ENCODE peak calls at places on chromosomes 12 and 14, in seven cellular contexts. P is H9, B is neuronal stem cell, Q is mesendoderm, S is H1, Y is mesenchymal stem cell, G is trophoblast cell. D is an unnamed sample.

GRCh38 chr12:9049520-9050133 is 60.3 kb downstream of the KLRG1 start:
- DNase-seq in P (no peak), B (no peak), Q (peak; percentile 58), S (no peak), Y (peak; percentile 61), G (peak; percentile 13), D (peak; percentile 52)

GRCh38 chr12:71756054-71756675 is 1.5 kb downstream of the RAB21 start:
- DNase-seq in P (no peak), B (no peak), Q (no peak), S (no peak), Y (no peak), G (no peak), D (no peak)

GRCh38 chr12:10097521-10097920 is 1.3 kb downstream of the CLEC1A start:
- DNase-seq in P (no peak), B (no peak), Q (no peak), S (no peak), Y (peak; percentile 9), G (no peak), D (no peak)

GRCh38 chr12:131060011-131060703 is 106.5 kb downstream of the ADGRD1 start:
- DNase-seq in P (peak; percentile 20), B (no peak), Q (no peak), S (no peak), Y (no peak), G (no peak), D (no peak)

GRCh38 chr14:61560323-61560722 is 135.0 kb upstream of the HIF1A start:
- DNase-seq in P (no peak), B (no peak), Q (no peak), S (no peak), Y (peak; percentile 83), G (no peak), D (peak; percentile 61)

GRCh38 chr12:104571328-104571727 is 114.6 kb downstream of the CHST11 start:
- DNase-seq in P (no peak), B (no peak), Q (no peak), S (no peak), Y (no peak), G (no peak), D (no peak)

GRCh38 chr12:132360906-132361777 is 31.8 kb upstream of the GALNT9 start:
- DNase-seq in P (no peak), B (no peak), Q (no peak), S (no peak), Y (no peak), G (no peak), D (no peak)

GRCh38 chr12:124381454-124382207 is 86.7 kb downstream of the RFLNA start:
- DNase-seq in P (no peak), B (no peak), Q (no peak), S (no peak), Y (peak; percentile 72), G (no peak), D (peak; percentile 59)

GRCh38 chr12:120495723-120496352 is at the start of gene DYNLL1:
- DNase-seq in P (peak; percentile 99), B (peak; percentile 99), Q (peak; percentile 98), S (peak; percentile 100), Y (peak; percentile 97), G (peak; percentile 93), D (peak; percentile 94)

GRCh38 chr14:50736932-50737419 is 68.9 kb upstream of the SAV1 start:
- DNase-seq in P (no peak), B (no peak), Q (peak; percentile 7), S (no peak), Y (no peak), G (no peak), D (no peak)

GRCh38 chr12:124564232-124564958 is 3.0 kb downstream of the NCOR2 start:
- DNase-seq in P (no peak), B (no peak), Q (no peak), S (no peak), Y (peak; percentile 59), G (no peak), D (no peak)

GRCh38 chr12:18923721-18924120 is 185.8 kb downstream of the CAPZA3 start:
- DNase-seq in P (no peak), B (no peak), Q (no peak), S (no peak), Y (no peak), G (no peak), D (no peak)

GRCh38 chr14:101705733-101706508 is 55.6 kb upstream of the PPP2R5C start:
- DNase-seq in P (peak; percentile 77), B (peak; percentile 37), Q (peak; percentile 87), S (peak; percentile 66), Y (peak; percentile 30), G (peak; percentile 76), D (no peak)

GRCh38 chr12:10759657-10760056 is 36.5 kb upstream of the YBX3 start:
- DNase-seq in P (no peak), B (no peak), Q (no peak), S (no peak), Y (no peak), G (no peak), D (no peak)

GRCh38 chr12:88698471-88698870 is 118.2 kb upstream of the KITLG start:
- DNase-seq in P (no peak), B (no peak), Q (no peak), S (no peak), Y (no peak), G (no peak), D (no peak)

GRCh38 chr14:100892496-100893227 is 10.9 kb downstream of the RTL1 start:
- DNase-seq in P (peak; percentile 9), B (no peak), Q (no peak), S (no peak), Y (no peak), G (no peak), D (no peak)

GRCh38 chr14:105015242-105015641 is 5.6 kb downstream of the CDCA4 start:
- DNase-seq in P (no peak), B (no peak), Q (peak; percentile 35), S (no peak), Y (no peak), G (no peak), D (no peak)

DNA sequence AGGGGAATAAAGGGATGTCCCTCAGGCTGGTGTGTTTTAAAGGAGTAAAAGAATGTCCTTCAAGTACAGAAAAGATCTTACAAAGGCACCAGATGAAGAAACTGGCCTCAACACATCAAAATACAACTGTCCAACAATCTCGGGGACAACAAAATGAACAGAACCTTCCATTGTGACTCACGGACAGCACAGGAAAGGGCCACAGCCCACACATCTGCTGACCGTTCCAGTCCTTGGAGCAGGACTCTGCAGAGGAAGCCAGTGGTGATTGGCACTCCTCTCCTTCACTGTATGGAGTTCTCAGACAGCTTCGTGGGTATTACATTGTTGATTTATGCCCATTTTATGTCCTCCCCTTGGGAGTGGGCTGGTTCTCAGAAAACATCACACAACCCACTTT is 32.4 kb upstream of the TC2N start:
- DNase-seq in P (no peak), B (no peak), Q (no peak), S (no peak), Y (no peak), G (no peak), D (no peak)
- H3K27ac ChIP-seq in P (no peak overlapping the region), B (no peak overlapping the region), Q (no peak overlapping the region), S (no peak overlapping the region), Y (no peak overlapping the region), G (no peak overlapping the region), D (no peak overlapping the region)

GRCh38 chr12:4530982-4531586 is 7.6 kb upstream of the RAD51AP1 start:
- DNase-seq in P (no peak), B (no peak), Q (no peak), S (no peak), Y (no peak), G (no peak), D (no peak)
- H3K23ac ChIP-seq in P (no peak overlapping the region), B (no peak overlapping the region), Q (no peak overlapping the region), S (no peak overlapping the region), Y (no peak overlapping the region), G (no peak overlapping the region), D (no peak overlapping the region)

GRCh38 chr14:22841769-22842168 is 5.4 kb downstream of the MMP14 start:
- DNase-seq in P (no peak), B (no peak), Q (no peak), S (no peak), Y (no peak), G (no peak), D (no peak)
- H3K27ac ChIP-seq in P (no peak overlapping the region), B (no peak overlapping the region), Q (no peak overlapping the region), S (no peak overlapping the region), Y (no peak overlapping the region), G (no peak overlapping the region), D (peak overlapping the region; percentile 4)

DNA sequence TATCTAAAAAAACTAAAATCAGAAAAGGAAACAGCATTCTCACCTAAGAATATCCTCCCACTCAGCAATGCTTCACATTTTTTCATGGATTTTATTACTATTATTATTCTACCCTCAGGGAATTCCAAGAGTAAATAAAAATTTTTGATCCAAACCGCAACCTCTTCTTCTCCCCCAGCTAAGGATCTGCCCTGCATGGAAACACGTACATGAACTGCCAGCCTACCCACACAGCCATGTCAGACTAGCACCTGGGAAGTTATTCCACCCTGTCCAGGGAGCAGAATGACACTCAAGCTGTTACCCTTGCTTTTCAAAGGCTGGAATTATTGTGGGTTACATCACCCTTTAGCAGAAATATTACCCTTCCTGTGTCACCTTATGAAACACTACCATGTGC is 227.4 kb upstream of the USP15 start:
- DNase-seq in P (no peak), B (no peak), Q (no peak), S (no peak), Y (no peak), G (no peak), D (no peak)
- H3K23ac ChIP-seq in P (no peak overlapping the region), B (no peak overlapping the region), Q (no peak overlapping the region), S (no peak overlapping the region), Y (no peak overlapping the region), G (no peak overlapping the region), D (no peak overlapping the region)